ENCODE peak calls at places on chromosomes 6 and 20, in eight cellular contexts. One of them, this sample, is unnamed.

GRCh38 chr6:143726015-143726647 is 48.4 kb downstream of the PHACTR2 start:
- DNase-seq in HFF-Myc: no peak
- DNase-seq in activated CD4-positive, alpha-beta T cell treated with anti-CD3 and anti-CD28 coated beads for 48 hours: no peak
- DNase-seq in activated naive CD8-positive, alpha-beta T cell treated with anti-CD3 and anti-CD28 coated beads, Interleukin-2, amount 50 U/mL, for 24 hours: no peak
- DNase-seq in NCI-H510A treated with DMSO at 0.1 percent for 48 hours: no peak
- DNase-seq in coronary artery: no peak
- DNase-seq in Peyer's patch: no peak
- DNase-seq in DMS153: no peak
- DNase-seq in this sample: no peak

GRCh38 chr6:108484016-108484415 is 76.7 kb upstream of the FOXO3 start:
- DNase-seq in HFF-Myc: no peak
- DNase-seq in activated CD4-positive, alpha-beta T cell treated with anti-CD3 and anti-CD28 coated beads for 48 hours: no peak
- DNase-seq in activated naive CD8-positive, alpha-beta T cell treated with anti-CD3 and anti-CD28 coated beads, Interleukin-2, amount 50 U/mL, for 24 hours: no peak
- DNase-seq in NCI-H510A treated with DMSO at 0.1 percent for 48 hours: no peak
- DNase-seq in coronary artery: no peak
- DNase-seq in Peyer's patch: no peak
- DNase-seq in DMS153: no peak
- DNase-seq in this sample: no peak

GRCh38 chr20:24955045-24955444 is 6.0 kb downstream of the CST7 start:
- DNase-seq in HFF-Myc: no peak
- DNase-seq in activated CD4-positive, alpha-beta T cell treated with anti-CD3 and anti-CD28 coated beads for 48 hours: no peak
- DNase-seq in activated naive CD8-positive, alpha-beta T cell treated with anti-CD3 and anti-CD28 coated beads, Interleukin-2, amount 50 U/mL, for 24 hours: no peak
- DNase-seq in NCI-H510A treated with DMSO at 0.1 percent for 48 hours: no peak
- DNase-seq in coronary artery: no peak
- DNase-seq in Peyer's patch: no peak
- DNase-seq in DMS153: no peak
- DNase-seq in this sample: no peak

GRCh38 chr20:24650091-24650490 is 180.7 kb downstream of the SYNDIG1 start:
- DNase-seq in HFF-Myc: no peak
- DNase-seq in activated CD4-positive, alpha-beta T cell treated with anti-CD3 and anti-CD28 coated beads for 48 hours: no peak
- DNase-seq in activated naive CD8-positive, alpha-beta T cell treated with anti-CD3 and anti-CD28 coated beads, Interleukin-2, amount 50 U/mL, for 24 hours: no peak
- DNase-seq in NCI-H510A treated with DMSO at 0.1 percent for 48 hours: no peak
- DNase-seq in coronary artery: no peak
- DNase-seq in Peyer's patch: no peak
- DNase-seq in DMS153: no peak
- DNase-seq in this sample: no peak

GRCh38 chr6:82182756-82183155 is 64.8 kb downstream of the IBTK start:
- DNase-seq in HFF-Myc: no peak
- DNase-seq in activated CD4-positive, alpha-beta T cell treated with anti-CD3 and anti-CD28 coated beads for 48 hours: peak
- DNase-seq in activated naive CD8-positive, alpha-beta T cell treated with anti-CD3 and anti-CD28 coated beads, Interleukin-2, amount 50 U/mL, for 24 hours: no peak
- DNase-seq in NCI-H510A treated with DMSO at 0.1 percent for 48 hours: no peak
- DNase-seq in coronary artery: no peak
- DNase-seq in Peyer's patch: no peak
- DNase-seq in DMS153: no peak
- DNase-seq in this sample: no peak

GRCh38 chr20:50750145-50750671 is 18.8 kb downstream of the PARD6B start:
- DNase-seq in HFF-Myc: no peak
- DNase-seq in activated CD4-positive, alpha-beta T cell treated with anti-CD3 and anti-CD28 coated beads for 48 hours: no peak
- DNase-seq in activated naive CD8-positive, alpha-beta T cell treated with anti-CD3 and anti-CD28 coated beads, Interleukin-2, amount 50 U/mL, for 24 hours: no peak
- DNase-seq in NCI-H510A treated with DMSO at 0.1 percent for 48 hours: no peak
- DNase-seq in coronary artery: no peak
- DNase-seq in Peyer's patch: no peak
- DNase-seq in DMS153: no peak
- DNase-seq in this sample: no peak

GRCh38 chr20:20743511-20744169 is 31.2 kb upstream of the RALGAPA2 start:
- DNase-seq in HFF-Myc: no peak
- DNase-seq in activated CD4-positive, alpha-beta T cell treated with anti-CD3 and anti-CD28 coated beads for 48 hours: no peak
- DNase-seq in activated naive CD8-positive, alpha-beta T cell treated with anti-CD3 and anti-CD28 coated beads, Interleukin-2, amount 50 U/mL, for 24 hours: no peak
- DNase-seq in NCI-H510A treated with DMSO at 0.1 percent for 48 hours: peak
- DNase-seq in coronary artery: peak
- DNase-seq in Peyer's patch: no peak
- DNase-seq in DMS153: peak
- DNase-seq in this sample: no peak

GRCh38 chr20:37295001-37295400 is 5.5 kb downstream of the MANBAL start:
- DNase-seq in HFF-Myc: peak
- DNase-seq in activated CD4-positive, alpha-beta T cell treated with anti-CD3 and anti-CD28 coated beads for 48 hours: peak
- DNase-seq in activated naive CD8-positive, alpha-beta T cell treated with anti-CD3 and anti-CD28 coated beads, Interleukin-2, amount 50 U/mL, for 24 hours: no peak
- DNase-seq in NCI-H510A treated with DMSO at 0.1 percent for 48 hours: peak
- DNase-seq in coronary artery: no peak
- DNase-seq in Peyer's patch: no peak
- DNase-seq in DMS153: no peak
- DNase-seq in this sample: no peak

GRCh38 chr6:36962874-36963273 is 8.3 kb downstream of the PI16 start:
- DNase-seq in HFF-Myc: peak
- DNase-seq in activated CD4-positive, alpha-beta T cell treated with anti-CD3 and anti-CD28 coated beads for 48 hours: peak
- DNase-seq in activated naive CD8-positive, alpha-beta T cell treated with anti-CD3 and anti-CD28 coated beads, Interleukin-2, amount 50 U/mL, for 24 hours: peak
- DNase-seq in NCI-H510A treated with DMSO at 0.1 percent for 48 hours: peak
- DNase-seq in coronary artery: no peak
- DNase-seq in Peyer's patch: peak
- DNase-seq in DMS153: peak
- DNase-seq in this sample: no peak

GRCh38 chr20:35238170-35238569 is 11.7 kb downstream of the MMP24 start:
- DNase-seq in HFF-Myc: no peak
- DNase-seq in activated CD4-positive, alpha-beta T cell treated with anti-CD3 and anti-CD28 coated beads for 48 hours: no peak
- DNase-seq in activated naive CD8-positive, alpha-beta T cell treated with anti-CD3 and anti-CD28 coated beads, Interleukin-2, amount 50 U/mL, for 24 hours: no peak
- DNase-seq in NCI-H510A treated with DMSO at 0.1 percent for 48 hours: no peak
- DNase-seq in coronary artery: no peak
- DNase-seq in Peyer's patch: no peak
- DNase-seq in DMS153: no peak
- DNase-seq in this sample: no peak

GRCh38 chr6:19841181-19841580 is 4.0 kb downstream of the ID4 start:
- DNase-seq in HFF-Myc: no peak
- DNase-seq in activated CD4-positive, alpha-beta T cell treated with anti-CD3 and anti-CD28 coated beads for 48 hours: no peak
- DNase-seq in activated naive CD8-positive, alpha-beta T cell treated with anti-CD3 and anti-CD28 coated beads, Interleukin-2, amount 50 U/mL, for 24 hours: no peak
- DNase-seq in NCI-H510A treated with DMSO at 0.1 percent for 48 hours: no peak
- DNase-seq in coronary artery: no peak
- DNase-seq in Peyer's patch: no peak
- DNase-seq in DMS153: no peak
- DNase-seq in this sample: no peak

GRCh38 chr6:22149501-22150490 is 147.0 kb downstream of the PRL start:
- DNase-seq in HFF-Myc: no peak
- DNase-seq in activated CD4-positive, alpha-beta T cell treated with anti-CD3 and anti-CD28 coated beads for 48 hours: no peak
- DNase-seq in activated naive CD8-positive, alpha-beta T cell treated with anti-CD3 and anti-CD28 coated beads, Interleukin-2, amount 50 U/mL, for 24 hours: no peak
- DNase-seq in NCI-H510A treated with DMSO at 0.1 percent for 48 hours: peak
- DNase-seq in coronary artery: no peak
- DNase-seq in Peyer's patch: no peak
- DNase-seq in DMS153: peak
- DNase-seq in this sample: no peak

GRCh38 chr6:161137320-161137719 is 136.5 kb downstream of the AGPAT4 start:
- DNase-seq in HFF-Myc: no peak
- DNase-seq in activated CD4-positive, alpha-beta T cell treated with anti-CD3 and anti-CD28 coated beads for 48 hours: no peak
- DNase-seq in activated naive CD8-positive, alpha-beta T cell treated with anti-CD3 and anti-CD28 coated beads, Interleukin-2, amount 50 U/mL, for 24 hours: no peak
- DNase-seq in NCI-H510A treated with DMSO at 0.1 percent for 48 hours: no peak
- DNase-seq in coronary artery: no peak
- DNase-seq in Peyer's patch: no peak
- DNase-seq in DMS153: no peak
- DNase-seq in this sample: no peak

GRCh38 chr6:37019065-37019450 is 13.6 kb downstream of the FGD2 start:
- DNase-seq in HFF-Myc: no peak
- DNase-seq in activated CD4-positive, alpha-beta T cell treated with anti-CD3 and anti-CD28 coated beads for 48 hours: no peak
- DNase-seq in activated naive CD8-positive, alpha-beta T cell treated with anti-CD3 and anti-CD28 coated beads, Interleukin-2, amount 50 U/mL, for 24 hours: no peak
- DNase-seq in NCI-H510A treated with DMSO at 0.1 percent for 48 hours: peak
- DNase-seq in coronary artery: no peak
- DNase-seq in Peyer's patch: no peak
- DNase-seq in DMS153: peak
- DNase-seq in this sample: no peak

GRCh38 chr6:126188271-126188909 is 151.5 kb upstream of the CENPW start:
- DNase-seq in HFF-Myc: no peak
- DNase-seq in activated CD4-positive, alpha-beta T cell treated with anti-CD3 and anti-CD28 coated beads for 48 hours: no peak
- DNase-seq in activated naive CD8-positive, alpha-beta T cell treated with anti-CD3 and anti-CD28 coated beads, Interleukin-2, amount 50 U/mL, for 24 hours: no peak
- DNase-seq in NCI-H510A treated with DMSO at 0.1 percent for 48 hours: no peak
- DNase-seq in coronary artery: no peak
- DNase-seq in Peyer's patch: no peak
- DNase-seq in DMS153: no peak
- DNase-seq in this sample: no peak

GRCh38 chr20:371755-372542 is 8.6 kb upstream of the TRIB3 start:
- DNase-seq in HFF-Myc: peak
- DNase-seq in activated CD4-positive, alpha-beta T cell treated with anti-CD3 and anti-CD28 coated beads for 48 hours: no peak
- DNase-seq in activated naive CD8-positive, alpha-beta T cell treated with anti-CD3 and anti-CD28 coated beads, Interleukin-2, amount 50 U/mL, for 24 hours: no peak
- DNase-seq in NCI-H510A treated with DMSO at 0.1 percent for 48 hours: peak
- DNase-seq in coronary artery: no peak
- DNase-seq in Peyer's patch: peak
- DNase-seq in DMS153: peak
- DNase-seq in this sample: no peak

GRCh38 chr20:15708984-15709598 is 864.2 kb downstream of the KIF16B start:
- DNase-seq in HFF-Myc: no peak
- DNase-seq in activated CD4-positive, alpha-beta T cell treated with anti-CD3 and anti-CD28 coated beads for 48 hours: peak
- DNase-seq in activated naive CD8-positive, alpha-beta T cell treated with anti-CD3 and anti-CD28 coated beads, Interleukin-2, amount 50 U/mL, for 24 hours: peak
- DNase-seq in NCI-H510A treated with DMSO at 0.1 percent for 48 hours: no peak
- DNase-seq in coronary artery: no peak
- DNase-seq in Peyer's patch: peak
- DNase-seq in DMS153: no peak
- DNase-seq in this sample: no peak

GRCh38 chr20:62787866-62788265 is 8.4 kb upstream of the MRGBP start:
- DNase-seq in HFF-Myc: no peak
- DNase-seq in activated CD4-positive, alpha-beta T cell treated with anti-CD3 and anti-CD28 coated beads for 48 hours: no peak
- DNase-seq in activated naive CD8-positive, alpha-beta T cell treated with anti-CD3 and anti-CD28 coated beads, Interleukin-2, amount 50 U/mL, for 24 hours: no peak
- DNase-seq in NCI-H510A treated with DMSO at 0.1 percent for 48 hours: no peak
- DNase-seq in coronary artery: no peak
- DNase-seq in Peyer's patch: no peak
- DNase-seq in DMS153: no peak
- DNase-seq in this sample: no peak

GRCh38 chr6:86706449-86706848 is 230.9 kb upstream of the HTR1E start:
- DNase-seq in HFF-Myc: no peak
- DNase-seq in activated CD4-positive, alpha-beta T cell treated with anti-CD3 and anti-CD28 coated beads for 48 hours: peak
- DNase-seq in activated naive CD8-positive, alpha-beta T cell treated with anti-CD3 and anti-CD28 coated beads, Interleukin-2, amount 50 U/mL, for 24 hours: no peak
- DNase-seq in NCI-H510A treated with DMSO at 0.1 percent for 48 hours: no peak
- DNase-seq in coronary artery: no peak
- DNase-seq in Peyer's patch: no peak
- DNase-seq in DMS153: no peak
- DNase-seq in this sample: no peak

GRCh38 chr6:132142308-132142707 is 191.1 kb upstream of the CCN2 start:
- DNase-seq in HFF-Myc: no peak
- DNase-seq in activated CD4-positive, alpha-beta T cell treated with anti-CD3 and anti-CD28 coated beads for 48 hours: no peak
- DNase-seq in activated naive CD8-positive, alpha-beta T cell treated with anti-CD3 and anti-CD28 coated beads, Interleukin-2, amount 50 U/mL, for 24 hours: no peak
- DNase-seq in NCI-H510A treated with DMSO at 0.1 percent for 48 hours: no peak
- DNase-seq in coronary artery: no peak
- DNase-seq in Peyer's patch: no peak
- DNase-seq in DMS153: no peak
- DNase-seq in this sample: no peak

GRCh38 chr6:159973406-159973805 is 4.5 kb downstream of the IGF2R start:
- DNase-seq in HFF-Myc: peak
- DNase-seq in activated CD4-positive, alpha-beta T cell treated with anti-CD3 and anti-CD28 coated beads for 48 hours: no peak
- DNase-seq in activated naive CD8-positive, alpha-beta T cell treated with anti-CD3 and anti-CD28 coated beads, Interleukin-2, amount 50 U/mL, for 24 hours: no peak
- DNase-seq in NCI-H510A treated with DMSO at 0.1 percent for 48 hours: no peak
- DNase-seq in coronary artery: no peak
- DNase-seq in Peyer's patch: no peak
- DNase-seq in DMS153: no peak
- DNase-seq in this sample: no peak

GRCh38 chr6:134593887-134594286 is 276.0 kb upstream of the SGK1 start:
- DNase-seq in HFF-Myc: no peak
- DNase-seq in activated CD4-positive, alpha-beta T cell treated with anti-CD3 and anti-CD28 coated beads for 48 hours: no peak
- DNase-seq in activated naive CD8-positive, alpha-beta T cell treated with anti-CD3 and anti-CD28 coated beads, Interleukin-2, amount 50 U/mL, for 24 hours: no peak
- DNase-seq in NCI-H510A treated with DMSO at 0.1 percent for 48 hours: no peak
- DNase-seq in coronary artery: no peak
- DNase-seq in Peyer's patch: no peak
- DNase-seq in DMS153: no peak
- DNase-seq in this sample: no peak

GRCh38 chr6:54255881-54256280 is 52.4 kb upstream of the TINAG start:
- DNase-seq in HFF-Myc: no peak
- DNase-seq in activated CD4-positive, alpha-beta T cell treated with anti-CD3 and anti-CD28 coated beads for 48 hours: no peak
- DNase-seq in activated naive CD8-positive, alpha-beta T cell treated with anti-CD3 and anti-CD28 coated beads, Interleukin-2, amount 50 U/mL, for 24 hours: no peak
- DNase-seq in NCI-H510A treated with DMSO at 0.1 percent for 48 hours: no peak
- DNase-seq in coronary artery: no peak
- DNase-seq in Peyer's patch: no peak
- DNase-seq in DMS153: no peak
- DNase-seq in this sample: no peak

GRCh38 chr20:38114353-38114791 is 50.7 kb downstream of the TGM2 start:
- DNase-seq in HFF-Myc: no peak
- DNase-seq in activated CD4-positive, alpha-beta T cell treated with anti-CD3 and anti-CD28 coated beads for 48 hours: no peak
- DNase-seq in activated naive CD8-positive, alpha-beta T cell treated with anti-CD3 and anti-CD28 coated beads, Interleukin-2, amount 50 U/mL, for 24 hours: no peak
- DNase-seq in NCI-H510A treated with DMSO at 0.1 percent for 48 hours: no peak
- DNase-seq in coronary artery: no peak
- DNase-seq in Peyer's patch: peak
- DNase-seq in DMS153: no peak
- DNase-seq in this sample: no peak

GRCh38 chr20:48777005-48777404 is 50.8 kb downstream of the PREX1 start:
- DNase-seq in HFF-Myc: no peak
- DNase-seq in activated CD4-positive, alpha-beta T cell treated with anti-CD3 and anti-CD28 coated beads for 48 hours: no peak
- DNase-seq in activated naive CD8-positive, alpha-beta T cell treated with anti-CD3 and anti-CD28 coated beads, Interleukin-2, amount 50 U/mL, for 24 hours: no peak
- DNase-seq in NCI-H510A treated with DMSO at 0.1 percent for 48 hours: no peak
- DNase-seq in coronary artery: no peak
- DNase-seq in Peyer's patch: no peak
- DNase-seq in DMS153: no peak
- DNase-seq in this sample: no peak

GRCh38 chr6:53815381-53816119 is 20.7 kb downstream of the LRRC1 start:
- DNase-seq in HFF-Myc: no peak
- DNase-seq in activated CD4-positive, alpha-beta T cell treated with anti-CD3 and anti-CD28 coated beads for 48 hours: no peak
- DNase-seq in activated naive CD8-positive, alpha-beta T cell treated with anti-CD3 and anti-CD28 coated beads, Interleukin-2, amount 50 U/mL, for 24 hours: no peak
- DNase-seq in NCI-H510A treated with DMSO at 0.1 percent for 48 hours: no peak
- DNase-seq in coronary artery: no peak
- DNase-seq in Peyer's patch: no peak
- DNase-seq in DMS153: no peak
- DNase-seq in this sample: no peak

GRCh38 chr6:1757133-1757532 is 147.4 kb downstream of the FOXC1 start:
- DNase-seq in HFF-Myc: peak
- DNase-seq in activated CD4-positive, alpha-beta T cell treated with anti-CD3 and anti-CD28 coated beads for 48 hours: no peak
- DNase-seq in activated naive CD8-positive, alpha-beta T cell treated with anti-CD3 and anti-CD28 coated beads, Interleukin-2, amount 50 U/mL, for 24 hours: no peak
- DNase-seq in NCI-H510A treated with DMSO at 0.1 percent for 48 hours: peak
- DNase-seq in coronary artery: no peak
- DNase-seq in Peyer's patch: no peak
- DNase-seq in DMS153: peak
- DNase-seq in this sample: no peak

GRCh38 chr20:35000922-35001595 is 45.4 kb downstream of the MYH7B start:
- DNase-seq in HFF-Myc: no peak
- DNase-seq in activated CD4-positive, alpha-beta T cell treated with anti-CD3 and anti-CD28 coated beads for 48 hours: no peak
- DNase-seq in activated naive CD8-positive, alpha-beta T cell treated with anti-CD3 and anti-CD28 coated beads, Interleukin-2, amount 50 U/mL, for 24 hours: no peak
- DNase-seq in NCI-H510A treated with DMSO at 0.1 percent for 48 hours: no peak
- DNase-seq in coronary artery: no peak
- DNase-seq in Peyer's patch: no peak
- DNase-seq in DMS153: no peak
- DNase-seq in this sample: no peak

GRCh38 chr20:58310291-58310782 is 822 bp downstream of the RAB22A start:
- DNase-seq in HFF-Myc: no peak
- DNase-seq in activated CD4-positive, alpha-beta T cell treated with anti-CD3 and anti-CD28 coated beads for 48 hours: no peak
- DNase-seq in activated naive CD8-positive, alpha-beta T cell treated with anti-CD3 and anti-CD28 coated beads, Interleukin-2, amount 50 U/mL, for 24 hours: no peak
- DNase-seq in NCI-H510A treated with DMSO at 0.1 percent for 48 hours: no peak
- DNase-seq in coronary artery: no peak
- DNase-seq in Peyer's patch: no peak
- DNase-seq in DMS153: no peak
- DNase-seq in this sample: no peak

GRCh38 chr6:170308761-170309160 is 2.2 kb downstream of the FAM120B start:
- DNase-seq in HFF-Myc: no peak
- DNase-seq in activated CD4-positive, alpha-beta T cell treated with anti-CD3 and anti-CD28 coated beads for 48 hours: no peak
- DNase-seq in activated naive CD8-positive, alpha-beta T cell treated with anti-CD3 and anti-CD28 coated beads, Interleukin-2, amount 50 U/mL, for 24 hours: no peak
- DNase-seq in NCI-H510A treated with DMSO at 0.1 percent for 48 hours: no peak
- DNase-seq in coronary artery: no peak
- DNase-seq in Peyer's patch: no peak
- DNase-seq in DMS153: no peak
- DNase-seq in this sample: no peak

GRCh38 chr6:112485140-112485539 is 138.0 kb downstream of the RFPL4B start:
- DNase-seq in HFF-Myc: no peak
- DNase-seq in activated CD4-positive, alpha-beta T cell treated with anti-CD3 and anti-CD28 coated beads for 48 hours: no peak
- DNase-seq in activated naive CD8-positive, alpha-beta T cell treated with anti-CD3 and anti-CD28 coated beads, Interleukin-2, amount 50 U/mL, for 24 hours: no peak
- DNase-seq in NCI-H510A treated with DMSO at 0.1 percent for 48 hours: no peak
- DNase-seq in coronary artery: no peak
- DNase-seq in Peyer's patch: no peak
- DNase-seq in DMS153: no peak
- DNase-seq in this sample: no peak

GRCh38 chr6:144334150-144334708 is 49.1 kb downstream of the UTRN start:
- DNase-seq in HFF-Myc: no peak
- DNase-seq in activated CD4-positive, alpha-beta T cell treated with anti-CD3 and anti-CD28 coated beads for 48 hours: peak
- DNase-seq in activated naive CD8-positive, alpha-beta T cell treated with anti-CD3 and anti-CD28 coated beads, Interleukin-2, amount 50 U/mL, for 24 hours: peak
- DNase-seq in NCI-H510A treated with DMSO at 0.1 percent for 48 hours: no peak
- DNase-seq in coronary artery: no peak
- DNase-seq in Peyer's patch: peak
- DNase-seq in DMS153: no peak
- DNase-seq in this sample: no peak

GRCh38 chr20:33732166-33732970 is 572 bp downstream of the ZNF341 start:
- DNase-seq in HFF-Myc: no peak
- DNase-seq in activated CD4-positive, alpha-beta T cell treated with anti-CD3 and anti-CD28 coated beads for 48 hours: peak
- DNase-seq in activated naive CD8-positive, alpha-beta T cell treated with anti-CD3 and anti-CD28 coated beads, Interleukin-2, amount 50 U/mL, for 24 hours: peak
- DNase-seq in NCI-H510A treated with DMSO at 0.1 percent for 48 hours: peak
- DNase-seq in coronary artery: no peak
- DNase-seq in Peyer's patch: peak
- DNase-seq in DMS153: peak
- DNase-seq in this sample: peak

GRCh38 chr6:159008656-159009288 is 8.8 kb upstream of the RSPH3 start:
- DNase-seq in HFF-Myc: no peak
- DNase-seq in activated CD4-positive, alpha-beta T cell treated with anti-CD3 and anti-CD28 coated beads for 48 hours: no peak
- DNase-seq in activated naive CD8-positive, alpha-beta T cell treated with anti-CD3 and anti-CD28 coated beads, Interleukin-2, amount 50 U/mL, for 24 hours: no peak
- DNase-seq in NCI-H510A treated with DMSO at 0.1 percent for 48 hours: peak
- DNase-seq in coronary artery: no peak
- DNase-seq in Peyer's patch: no peak
- DNase-seq in DMS153: no peak
- DNase-seq in this sample: no peak